ENCODE peak calls at places on chromosomes 5 and 9, in ten cellular contexts. K, F, V, H, S, J, E, C, L and P are unnamed samples.

GRCh38 chr5:164504141-164504772 is 998.8 kb downstream of the MAT2B start:
- DNase-seq in V (no peak), K (peak; percentile 34), S (peak; percentile 69), J (peak; percentile 15), E (peak; percentile 57), L (peak; percentile 4), F (peak; percentile 36), C (no peak), H (no peak), P (peak; percentile 52)

GRCh38 chr5:95595289-95595931 is 24.5 kb upstream of the GPR150 start:
- DNase-seq in L (no peak), H (no peak), K (no peak), E (no peak), F (no peak), V (no peak), J (no peak), S (no peak), C (no peak), P (peak; percentile 78)

GRCh38 chr5:127988149-127988755 is 95.3 kb upstream of the SLC12A2 start:
- DNase-seq in L (peak; percentile 48), J (no peak), V (no peak), K (no peak), C (no peak), S (peak; percentile 96), H (no peak), F (no peak), E (peak; percentile 88), P (no peak)

GRCh38 chr5:149466457-149466972 is 84.7 kb downstream of the CSNK1A1 start:
- DNase-seq in F (no peak), C (no peak), E (peak; percentile 65), J (peak; percentile 61), L (no peak), V (no peak), H (no peak), K (no peak), S (peak; percentile 95), P (no peak)

GRCh38 chr5:122187426-122187825 is 58.1 kb downstream of the ZNF474 start:
- DNase-seq in S (no peak), F (no peak), J (peak; percentile 49), C (no peak), E (no peak), L (no peak), H (no peak), K (no peak), V (no peak), P (peak; percentile 46)

GRCh38 chr5:31047621-31048020 is 145.9 kb upstream of the CDH6 start:
- DNase-seq in L (no peak), J (no peak), E (no peak), K (no peak), F (no peak), S (peak; percentile 18), C (no peak), V (no peak), H (no peak), P (no peak)

GRCh38 chr5:161547573-161548471 is 1.3 kb upstream of the GABRB2 start:
- DNase-seq in S (no peak), K (no peak), J (peak; percentile 14), C (no peak), H (no peak), V (no peak), E (peak; percentile 1), F (no peak), L (no peak), P (no peak)

GRCh38 chr9:90018688-90019087 is 413.9 kb downstream of the GADD45G start:
- DNase-seq in S (no peak), L (no peak), C (no peak), K (peak; percentile 31), F (no peak), E (no peak), H (no peak), V (no peak), J (no peak), P (no peak)

GRCh38 chr5:55510523-55510880 is 24.3 kb downstream of the PLPP1 start:
- DNase-seq in H (no peak), E (no peak), V (no peak), K (no peak), J (peak; percentile 35), C (no peak), L (no peak), F (no peak), S (no peak), P (no peak)

GRCh38 chr9:12776775-12777055 is 1.9 kb downstream of the LURAP1L start:
- DNase-seq in L (no peak), K (no peak), E (no peak), V (no peak), H (no peak), J (no peak), F (no peak), S (peak; percentile 63), C (no peak), P (no peak)

GRCh38 chr9:12775373-12775962 is 648 bp downstream of the LURAP1L start:
- DNase-seq in E (no peak), H (no peak), J (peak; percentile 19), F (no peak), K (no peak), V (no peak), S (no peak), C (peak; percentile 20), L (no peak), P (no peak)

GRCh38 chr9:12775963-12776774 is 1.3 kb downstream of the LURAP1L start:
- DNase-seq in F (peak; percentile 82), K (peak; percentile 33), V (peak; percentile 75), S (peak; percentile 89), H (peak; percentile 62), J (peak; percentile 89), E (peak; percentile 93), L (peak; percentile 57), C (peak; percentile 85), P (peak; percentile 27)

GRCh38 chr9:12773562-12773961 is 1.3 kb upstream of the LURAP1L start:
- DNase-seq in S (peak; percentile 49), F (no peak), E (no peak), J (no peak), C (no peak), L (no peak), H (no peak), K (no peak), V (no peak), P (no peak)

DNA sequence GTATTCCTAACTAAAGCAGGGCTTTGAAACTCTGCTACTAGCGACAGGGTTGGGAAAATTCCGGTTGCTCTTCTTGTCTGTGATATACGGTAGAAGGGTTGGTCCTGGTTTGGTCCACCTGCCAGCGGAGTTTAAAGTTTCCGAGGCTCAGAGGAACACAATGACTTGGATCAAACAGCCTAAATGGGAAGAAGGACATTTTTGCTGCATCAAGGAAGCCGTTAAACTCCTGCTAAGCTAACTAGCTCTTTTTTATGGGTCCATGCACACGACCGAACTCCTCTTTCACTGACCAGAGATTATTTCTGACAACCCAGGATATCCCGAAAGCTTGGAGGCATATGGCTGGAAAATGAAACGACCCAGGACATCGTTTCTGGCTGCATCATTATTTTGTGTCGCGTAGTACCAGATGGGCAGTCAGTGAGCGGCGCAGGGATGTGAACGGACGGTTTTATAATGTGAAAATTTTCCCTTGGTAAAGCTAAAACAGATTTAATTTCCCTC is at the start of gene LURAP1L:
- DNase-seq in V (no peak), E (peak; percentile 86), J (peak; percentile 67), S (peak; percentile 83), C (peak; percentile 57), K (no peak), F (peak; percentile 64), H (no peak), L (peak; percentile 70), P (no peak)
- TF ChIP-seq POLR2A in V (peak; percentile 53), E (no peak), J (peak; percentile 77), S (peak; percentile 72), C (no peak), K (peak; percentile 34), F (no peak), H (peak; percentile 53), L (no peak), P (no peak)

GRCh38 chr9:128322342-128323191 is at the start of the genes COQ4 and TRUB2:
- DNase-seq in E (peak; percentile 96), H (peak; percentile 88), S (peak; percentile 92), F (peak; percentile 95), K (peak; percentile 95), L (peak; percentile 92), V (peak; percentile 93), C (peak; percentile 93), J (peak; percentile 95), P (peak; percentile 97)
- TF ChIP-seq POLR2A in E (peak; percentile 61), H (peak; percentile 42), S (peak; percentile 26), F (no peak), K (peak; percentile 35), L (peak; percentile 82), V (no peak), C (no peak), J (peak; percentile 37), P (peak; percentile 64)

GRCh38 chr5:1107167-1108007 is 4.5 kb downstream of the SLC12A7 start:
- DNase-seq in J (no peak), F (no peak), H (no peak), S (no peak), L (no peak), C (no peak), K (no peak), E (no peak), V (no peak), P (peak; percentile 40)
- TF ChIP-seq POLR2A in J (no peak), F (no peak), H (no peak), S (no peak), L (no peak), C (no peak), K (no peak), E (no peak), V (no peak), P (no peak)

DNA sequence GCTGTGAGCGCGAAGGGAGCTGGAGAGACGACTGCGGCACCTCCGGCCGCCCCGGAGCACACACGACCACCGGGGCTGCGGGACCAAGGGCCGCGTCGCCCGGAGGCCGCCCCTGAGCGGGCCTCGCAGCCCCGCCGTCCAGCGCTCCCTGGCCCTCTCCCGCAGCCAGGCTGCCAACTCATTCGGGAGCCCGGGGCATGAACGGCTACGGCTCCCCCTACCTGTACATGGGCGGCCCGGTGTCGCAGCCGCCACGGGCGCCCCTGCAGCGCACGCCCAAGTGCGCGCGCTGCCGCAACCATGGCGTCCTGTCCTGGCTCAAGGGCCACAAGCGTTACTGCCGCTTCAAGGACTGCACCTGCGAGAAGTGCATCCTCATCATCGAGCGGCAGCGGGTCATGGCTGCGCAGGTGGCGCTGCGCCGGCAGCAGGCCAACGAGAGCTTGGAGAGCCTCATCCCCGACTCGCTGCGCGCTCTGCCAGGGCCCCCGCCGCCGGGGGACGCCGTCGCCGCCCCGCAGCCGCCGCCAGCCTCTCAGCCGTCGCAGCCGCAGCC is 428 bp downstream of the DMRT3 start:
- DNase-seq in E (peak; percentile 37), K (no peak), H (no peak), V (no peak), C (no peak), S (no peak), L (no peak), J (no peak), F (no peak), P (no peak)
- TF ChIP-seq POLR2A in E (no peak), K (no peak), H (no peak), V (no peak), C (no peak), S (no peak), L (no peak), J (no peak), F (no peak), P (no peak)